ENCODE peak calls at places on chromosomes 11 and 22, in nine cellular contexts. Q is activated gamma-delta T cell treated with Interleukin-2 at 50 U/mL for 16 hours, B is posterior cingulate gyrus, R is BJ, F is RCC 7860, O is RPMI7951, D is iPS DF 6.9, I is lung, E is transverse colon. G is an unnamed sample.

GRCh38 chr11:116229581-116229980 is 543.2 kb downstream of the BUD13 start:
- DNase-seq in Q (no peak), B (no peak), R (no peak), F (no peak), O (no peak), D (no peak), I (no peak), E (no peak), G (no peak)

GRCh38 chr11:2382927-2383822 is 6.1 kb downstream of the CD81 start:
- DNase-seq in Q (no peak), B (no peak), R (no peak), F (no peak), O (peak), D (no peak), I (no peak), E (peak), G (no peak)

GRCh38 chr22:36817429-36817783 is 571 bp upstream of the PVALB start:
- DNase-seq in Q (no peak), B (no peak), R (no peak), F (no peak), O (no peak), D (no peak), I (no peak), E (no peak), G (no peak)

GRCh38 chr22:19853879-19854777 is 546 bp downstream of the GNB1L start:
- DNase-seq in Q (peak), B (no peak), R (no peak), F (no peak), O (peak), D (no peak), I (no peak), E (no peak), G (no peak)

GRCh38 chr11:88535266-88535665 is 197.7 kb upstream of the CTSC start:
- DNase-seq in Q (no peak), B (no peak), R (no peak), F (no peak), O (no peak), D (no peak), I (no peak), E (no peak), G (no peak)

GRCh38 chr11:94737171-94737611 is 31.0 kb upstream of the AMOTL1 start:
- DNase-seq in Q (no peak), B (no peak), R (no peak), F (peak), O (peak), D (no peak), I (no peak), E (no peak), G (no peak)

GRCh38 chr11:27699926-27700350 is 317 bp downstream of the BDNF start:
- DNase-seq in Q (no peak), B (no peak), R (no peak), F (no peak), O (no peak), D (no peak), I (no peak), E (no peak), G (no peak)

GRCh38 chr22:47015589-47016178 is 253.2 kb downstream of the TBC1D22A start:
- DNase-seq in Q (no peak), B (no peak), R (no peak), F (no peak), O (no peak), D (no peak), I (no peak), E (no peak), G (no peak)

GRCh38 chr11:104694259-104695070 is 203.8 kb downstream of the CASP12 start:
- DNase-seq in Q (no peak), B (no peak), R (peak), F (peak), O (no peak), D (no peak), I (no peak), E (no peak), G (no peak)

GRCh38 chr11:104163100-104164027 is 583 bp downstream of the PDGFD start:
- DNase-seq in Q (no peak), B (no peak), R (no peak), F (no peak), O (no peak), D (no peak), I (no peak), E (no peak), G (no peak)

GRCh38 chr11:106524446-106524845 is 447.0 kb downstream of the AASDHPPT start:
- DNase-seq in Q (no peak), B (no peak), R (no peak), F (no peak), O (no peak), D (no peak), I (no peak), E (no peak), G (no peak)

GRCh38 chr11:45511566-45511965 is 153.9 kb downstream of the CHST1 start:
- DNase-seq in Q (no peak), B (no peak), R (no peak), F (no peak), O (no peak), D (no peak), I (no peak), E (no peak), G (no peak)